ENCODE peak calls at places on chromosomes 11 and 22, in nine cellular contexts. X, H, V, R, P, Q, G, F and Z are unnamed samples.

GRCh38 chr11:83970061-83970671 is 684.0 kb upstream of the CCDC90B start:
- DNase-seq in Q (no peak), R (no peak), G (no peak), F (no peak), V (no peak), H (no peak), X (no peak), P (no peak), Z (no peak)

GRCh38 chr11:32435947-32436750 is 810 bp upstream of the WT1 start:
- DNase-seq in V (peak; percentile 65), P (no peak), F (no peak), G (no peak), Q (peak; percentile 47), R (peak; percentile 23), H (no peak), X (no peak), Z (no peak)

GRCh38 chr11:94933225-94934130 is 39.9 kb downstream of the CWC15 start:
- DNase-seq in Q (no peak), P (no peak), R (peak; percentile 35), H (no peak), V (no peak), F (no peak), G (peak; percentile 21), X (no peak), Z (peak; percentile 97)

GRCh38 chr11:103016031-103016430 is 60.5 kb upstream of the MMP13 start:
- DNase-seq in P (no peak), Q (no peak), X (no peak), R (no peak), V (no peak), F (no peak), H (no peak), G (no peak), Z (no peak)

GRCh38 chr22:45059296-45059695 is 49.5 kb upstream of the PHF21B start:
- DNase-seq in F (no peak), P (no peak), R (no peak), X (no peak), G (no peak), H (no peak), V (no peak), Q (no peak), Z (no peak)

GRCh38 chr11:110123003-110123402 is 29.8 kb downstream of the ZC3H12C start:
- DNase-seq in Q (no peak), X (no peak), P (no peak), H (no peak), R (no peak), F (no peak), V (peak; percentile 6), G (no peak), Z (peak; percentile 53)

GRCh38 chr11:65594991-65595920 is at the start of gene KCNK7:
- DNase-seq in H (no peak), R (peak; percentile 43), V (no peak), P (no peak), X (no peak), Q (no peak), G (peak; percentile 22), F (no peak), Z (no peak)

GRCh38 chr11:31809857-31810778 is 1.0 kb downstream of the PAX6 start:
- DNase-seq in F (peak; percentile 6), H (peak; percentile 61), X (no peak), P (no peak), Q (peak; percentile 70), G (peak; percentile 43), R (peak; percentile 68), V (peak; percentile 73), Z (peak; percentile 72)

GRCh38 chr11:118003021-118003423 is 16.8 kb downstream of the IL10RA start:
- DNase-seq in H (no peak), R (no peak), G (no peak), V (no peak), X (peak; percentile 28), F (no peak), Q (no peak), P (no peak), Z (no peak)

GRCh38 chr11:82899191-82899820 is 924 bp downstream of the PRCP start:
- DNase-seq in G (no peak), H (no peak), F (no peak), Q (no peak), V (no peak), P (no peak), R (no peak), X (peak; percentile 60), Z (peak; percentile 19)

GRCh38 chr22:17268501-17269223 is 49.4 kb upstream of the ADA2 start:
- DNase-seq in V (peak; percentile 84), X (peak; percentile 24), P (no peak), F (no peak), H (no peak), G (no peak), R (no peak), Q (peak; percentile 56), Z (no peak)

GRCh38 chr11:64762916-64763803 is 3.4 kb upstream of the PYGM start:
- DNase-seq in P (no peak), V (peak; percentile 65), F (no peak), Q (peak; percentile 47), X (peak; percentile 77), G (no peak), H (no peak), R (peak; percentile 20), Z (peak; percentile 58)

GRCh38 chr22:40898850-40899357 is 37.0 kb upstream of the DNAJB7 start:
- DNase-seq in H (peak; percentile 58), X (peak; percentile 73), P (peak; percentile 23), R (peak; percentile 23), V (peak; percentile 71), Q (peak; percentile 36), G (peak; percentile 65), F (peak; percentile 75), Z (peak; percentile 78)

GRCh38 chr11:17827006-17827405 is 92.4 kb downstream of the KCNC1 start:
- DNase-seq in G (peak; percentile 41), R (peak; percentile 33), H (no peak), X (no peak), F (no peak), P (no peak), Q (peak; percentile 62), V (peak; percentile 73), Z (no peak)

GRCh38 chr11:127649958-127650357 is 649.4 kb upstream of the KIRREL3 start:
- DNase-seq in H (no peak), R (no peak), F (no peak), X (no peak), P (no peak), V (no peak), Q (no peak), G (no peak), Z (no peak)

GRCh38 chr11:98601181-98601773 is 419.5 kb upstream of the CNTN5 start:
- DNase-seq in F (peak; percentile 18), G (no peak), R (no peak), V (no peak), H (no peak), Q (no peak), P (no peak), X (no peak), Z (no peak)

GRCh38 chr11:119584193-119585037 is 144.6 kb downstream of the NECTIN1 start:
- DNase-seq in F (peak; percentile 48), P (no peak), Q (peak; percentile 95), V (peak; percentile 95), G (peak; percentile 90), X (no peak), H (peak; percentile 74), R (peak; percentile 83), Z (peak; percentile 75)

GRCh38 chr11:96004862-96005261 is 81.0 kb upstream of the MTMR2 start:
- DNase-seq in F (no peak), H (no peak), P (no peak), R (no peak), Q (no peak), V (no peak), G (no peak), X (no peak), Z (no peak)

GRCh38 chr22:42078469-42079318 is 806 bp upstream of the SMDT1 start:
- DNase-seq in V (peak; percentile 29), G (no peak), P (no peak), X (no peak), R (no peak), Q (no peak), H (no peak), F (no peak), Z (peak; percentile 45)

GRCh38 chr11:46345131-46345597 is 2.1 kb upstream of the DGKZ start:
- DNase-seq in Q (peak; percentile 55), H (no peak), X (peak; percentile 36), R (no peak), P (no peak), F (no peak), V (peak; percentile 69), G (no peak), Z (no peak)

GRCh38 chr11:129440028-129440630 is 64.5 kb downstream of the BARX2 start:
- DNase-seq in V (peak; percentile 46), P (no peak), H (peak; percentile 83), F (no peak), X (no peak), Q (no peak), R (no peak), G (peak; percentile 95), Z (peak; percentile 5)

GRCh38 chr22:42281706-42282251 is 11.3 kb upstream of the TCF20 start:
- DNase-seq in H (no peak), G (no peak), R (no peak), V (no peak), P (no peak), X (no peak), F (no peak), Q (no peak), Z (no peak)

GRCh38 chr11:10936999-10937398 is 79.1 kb upstream of the ZBED5 start:
- DNase-seq in V (no peak), G (no peak), F (no peak), R (no peak), H (no peak), X (no peak), Q (no peak), P (no peak), Z (no peak)
- H3K27ac ChIP-seq in V (no peak overlapping the region), G (no peak overlapping the region), F (no peak overlapping the region), R (no peak overlapping the region), H (no peak overlapping the region), X (no peak overlapping the region), Q (no peak overlapping the region), P (no peak overlapping the region), Z (no peak overlapping the region)

DNA sequence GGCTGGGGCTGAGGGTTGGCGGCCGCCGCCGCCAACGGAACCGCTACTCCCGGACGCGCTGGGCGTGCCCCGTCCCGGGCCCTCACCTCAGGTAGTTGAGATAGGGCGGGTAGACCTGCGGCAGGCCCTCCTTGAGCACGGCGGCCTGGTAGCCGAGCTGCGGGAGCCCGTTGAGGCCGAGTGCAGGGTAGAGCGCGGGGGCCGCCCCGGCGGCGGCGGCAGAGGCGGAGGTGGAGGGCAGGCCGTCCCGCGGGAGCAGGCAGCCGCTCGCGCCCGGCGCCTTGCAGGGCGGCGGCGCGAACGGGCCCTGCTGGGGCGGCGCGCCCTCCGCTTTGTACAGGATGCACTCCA is 2.3 kb downstream of the PGR start:
- DNase-seq in Q (peak; percentile 64), X (no peak), P (no peak), G (no peak), H (peak; percentile 28), V (peak; percentile 56), F (peak; percentile 51), R (no peak), Z (peak; percentile 29)
- H3K4me3 ChIP-seq in Q (peak overlapping the region; percentile 49), X (no peak overlapping the region), P (no peak overlapping the region), G (no peak overlapping the region), H (peak overlapping the region; percentile 48), V (peak overlapping the region; percentile 66), F (peak overlapping the region; percentile 81), R (peak overlapping the region; percentile 27), Z (peak overlapping the region; percentile 70)

GRCh38 chr22:46860562-46860961 is 98.1 kb downstream of the TBC1D22A start:
- DNase-seq in V (no peak), P (no peak), H (no peak), R (no peak), Q (no peak), X (no peak), G (no peak), F (no peak), Z (no peak)
- TF ChIP-seq EZH2phosphoT487 in V (no peak), P (no peak), H (no peak), R (no peak), Q (no peak), X (no peak), G (no peak), F (no peak), Z (no peak)

GRCh38 chr11:62791501-62792192 is at the start of gene TMEM223:
- DNase-seq in G (peak; percentile 88), X (peak; percentile 87), H (peak; percentile 95), Q (peak; percentile 90), V (peak; percentile 94), P (peak; percentile 47), F (peak; percentile 89), R (peak; percentile 96), Z (peak; percentile 95)
- H3K27ac ChIP-seq in G (peak within 1 kb of the TSS; percentile 54), X (peak within 1 kb of the TSS; percentile 50), H (peak within 1 kb of the TSS; percentile 73), Q (peak within 1 kb of the TSS; percentile 2), V (peak within 1 kb of the TSS; percentile 85), P (peak within 1 kb of the TSS; percentile 98), F (peak within 1 kb of the TSS; percentile 30), R (peak within 1 kb of the TSS; percentile 87), Z (peak within 1 kb of the TSS; percentile 78)